ENCODE peak calls at places on chromosomes 13 and 19, in nine cellular contexts. S, I, X, P, Z, B, L, F and G are unnamed samples.

GRCh38 chr19:18120127-18120526 is 22.5 kb downstream of the MAST3 start:
- DNase-seq in S (no peak), I (no peak), X (no peak), P (no peak), Z (no peak), B (no peak), L (no peak), F (no peak), G (no peak)

GRCh38 chr13:30872685-30873443 is 33.2 kb upstream of the MEDAG start:
- DNase-seq in S (no peak), I (peak; percentile 59), X (peak; percentile 49), P (peak; percentile 39), Z (peak; percentile 81), B (no peak), L (peak; percentile 77), F (peak; percentile 97), G (no peak)

GRCh38 chr19:45477216-45477615 is 9.4 kb downstream of the FOSB start:
- DNase-seq in S (peak; percentile 41), I (no peak), X (no peak), P (no peak), Z (peak; percentile 85), B (no peak), L (no peak), F (no peak), G (no peak)

GRCh38 chr19:2495651-2496316 is 19.9 kb downstream of the GADD45B start:
- DNase-seq in S (no peak), I (peak; percentile 69), X (peak; percentile 72), P (peak; percentile 77), Z (no peak), B (no peak), L (no peak), F (no peak), G (no peak)

GRCh38 chr13:51818771-51819511 is 15.0 kb upstream of the DHRS12 start:
- DNase-seq in S (peak; percentile 28), I (peak; percentile 78), X (no peak), P (no peak), Z (no peak), B (peak; percentile 14), L (no peak), F (no peak), G (no peak)

GRCh38 chr19:46069841-46070341 is 29.1 kb upstream of the IGFL4 start:
- DNase-seq in S (no peak), I (no peak), X (no peak), P (no peak), Z (no peak), B (no peak), L (no peak), F (peak; percentile 89), G (no peak)

GRCh38 chr19:1865172-1866010 is 2.0 kb upstream of the KLF16 start:
- DNase-seq in S (no peak), I (no peak), X (peak; percentile 36), P (no peak), Z (peak; percentile 71), B (no peak), L (no peak), F (no peak), G (no peak)

GRCh38 chr13:20825476-20825875 is 51.7 kb upstream of the EEF1AKMT1 start:
- DNase-seq in S (no peak), I (no peak), X (no peak), P (no peak), Z (no peak), B (no peak), L (no peak), F (peak; percentile 18), G (no peak)

GRCh38 chr19:38650180-38650775 is 2.8 kb downstream of the ACTN4 start:
- DNase-seq in S (no peak), I (no peak), X (no peak), P (no peak), Z (no peak), B (no peak), L (no peak), F (no peak), G (no peak)

GRCh38 chr19:38650911-38651584 is 3.6 kb downstream of the ACTN4 start:
- DNase-seq in S (no peak), I (peak; percentile 73), X (no peak), P (no peak), Z (no peak), B (no peak), L (no peak), F (peak; percentile 60), G (no peak)

GRCh38 chr19:38647966-38648788 is 728 bp downstream of the ACTN4 start:
- DNase-seq in S (no peak), I (no peak), X (no peak), P (no peak), Z (no peak), B (no peak), L (no peak), F (peak; percentile 34), G (no peak)

GRCh38 chr19:38648789-38649304 is 1.4 kb downstream of the ACTN4 start:
- DNase-seq in S (no peak), I (no peak), X (no peak), P (no peak), Z (no peak), B (no peak), L (no peak), F (no peak), G (no peak)

DNA sequence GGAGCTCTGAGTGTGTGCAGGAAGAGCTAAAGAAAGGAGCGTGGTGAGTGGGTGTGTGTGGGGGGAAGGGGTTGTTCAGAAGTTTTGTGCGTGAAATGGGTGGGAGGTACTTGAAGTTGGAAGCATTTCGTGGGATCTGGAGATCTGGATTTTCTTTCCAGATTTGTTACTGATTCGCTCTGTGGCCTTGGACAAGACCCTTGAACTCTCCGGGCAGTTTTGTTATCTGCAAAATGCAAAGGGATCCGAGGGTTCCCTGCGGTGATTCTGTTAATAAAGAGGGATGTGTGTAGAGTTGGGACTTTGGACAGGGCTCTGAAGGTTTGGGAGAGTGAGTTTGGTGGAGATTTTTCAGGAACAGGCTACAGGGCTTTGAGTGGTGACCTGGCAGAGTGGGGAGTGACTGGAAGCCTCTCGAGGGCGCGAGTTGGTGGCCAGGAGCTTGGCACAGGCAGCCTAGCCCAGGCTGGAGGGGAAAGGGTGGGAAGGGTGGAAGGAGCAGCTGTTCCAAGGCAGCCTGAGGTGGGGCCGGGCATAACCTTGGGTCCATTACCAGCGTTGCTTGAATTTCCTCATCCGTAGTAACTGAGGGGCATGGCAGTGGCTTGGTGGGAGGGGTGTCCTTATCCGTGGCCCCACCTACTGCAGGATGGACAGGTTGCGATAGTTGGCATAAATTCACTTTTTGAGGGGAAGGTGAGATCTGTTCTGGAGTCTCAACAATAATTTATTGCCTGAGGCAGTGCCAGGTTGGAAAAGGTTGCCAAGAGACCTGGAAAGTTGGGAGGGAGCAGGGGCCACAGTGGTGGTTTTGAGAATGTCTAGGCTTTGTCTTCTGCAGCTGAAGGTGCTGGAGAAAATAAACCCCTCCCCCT is 2.1 kb downstream of the ACTN4 start:
- DNase-seq in S (no peak), I (peak; percentile 62), X (no peak), P (no peak), Z (no peak), B (no peak), L (no peak), F (peak; percentile 20), G (peak; percentile 88)
- H3K27ac ChIP-seq in S (no peak overlapping the region), I (peak overlapping the region; percentile 100), X (peak overlapping the region; percentile 97), P (peak overlapping the region; percentile 95), Z (peak overlapping the region; percentile 96), B (peak overlapping the region; percentile 72), L (no peak overlapping the region), F (peak overlapping the region; percentile 70), G (peak overlapping the region; percentile 100)

GRCh38 chr19:27962260-27962659 is 1250.7 kb downstream of the UQCRFS1 start:
- DNase-seq in S (no peak), I (no peak), X (no peak), P (no peak), Z (no peak), B (no peak), L (no peak), F (no peak), G (no peak)
- H3K27ac ChIP-seq in S (no peak overlapping the region), I (no peak overlapping the region), X (no peak overlapping the region), P (no peak overlapping the region), Z (no peak overlapping the region), B (no peak overlapping the region), L (no peak overlapping the region), F (no peak overlapping the region), G (no peak overlapping the region)

GRCh38 chr19:4012092-4012974 is 4.8 kb downstream of the PIAS4 start:
- DNase-seq in S (no peak), I (no peak), X (no peak), P (no peak), Z (no peak), B (no peak), L (no peak), F (no peak), G (no peak)

GRCh38 chr19:4015705-4016402 is 8.3 kb downstream of the PIAS4 start:
- DNase-seq in S (no peak), I (peak; percentile 44), X (no peak), P (no peak), Z (no peak), B (no peak), L (no peak), F (no peak), G (no peak)

GRCh38 chr19:4014541-4015491 is 7.3 kb downstream of the PIAS4 start:
- DNase-seq in S (peak; percentile 9), I (no peak), X (peak; percentile 69), P (peak; percentile 70), Z (peak; percentile 65), B (no peak), L (no peak), F (no peak), G (no peak)

GRCh38 chr19:4012975-4013634 is 5.6 kb downstream of the PIAS4 start:
- DNase-seq in S (no peak), I (no peak), X (no peak), P (no peak), Z (no peak), B (no peak), L (no peak), F (no peak), G (no peak)

DNA sequence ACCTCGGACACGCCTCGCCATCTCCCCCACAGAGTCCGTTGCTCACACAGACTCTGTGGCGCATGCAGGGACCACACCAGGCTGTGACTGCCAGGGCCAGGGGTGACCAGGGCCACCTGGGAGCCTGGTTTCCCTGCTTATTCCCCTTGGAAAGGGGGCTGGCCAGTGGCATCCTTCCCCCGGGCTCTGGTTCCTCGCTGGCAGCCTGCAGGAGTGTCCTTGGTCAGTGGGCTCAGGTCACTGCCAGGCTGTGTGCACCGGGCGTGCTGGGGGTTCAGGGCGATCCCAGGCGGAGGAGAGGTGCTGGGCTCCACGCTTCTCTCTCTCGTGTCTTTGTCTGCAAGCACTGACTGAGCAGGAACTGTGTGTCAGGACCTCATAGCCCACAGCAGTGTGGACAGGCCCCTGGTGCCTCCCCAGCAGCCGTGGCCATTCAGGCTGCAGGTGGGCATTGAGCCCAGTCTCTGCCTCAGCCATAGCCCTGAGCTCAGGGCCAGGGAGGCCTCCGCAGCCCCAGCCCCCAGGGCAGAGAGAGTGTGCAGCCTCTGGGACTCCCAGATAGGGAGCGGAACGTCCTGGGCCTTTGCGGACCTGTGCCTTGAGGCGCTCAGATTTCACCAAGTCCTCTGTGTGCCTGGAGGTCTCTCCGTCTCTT is 6.5 kb downstream of the PIAS4 start:
- DNase-seq in S (no peak), I (no peak), X (no peak), P (no peak), Z (no peak), B (peak; percentile 25), L (no peak), F (no peak), G (no peak)
- H3K27ac ChIP-seq in S (no peak overlapping the region), I (peak overlapping the region; percentile 76), X (peak overlapping the region; percentile 84), P (no peak overlapping the region), Z (no peak overlapping the region), B (peak overlapping the region; percentile 36), L (no peak overlapping the region), F (no peak overlapping the region), G (no peak overlapping the region)

DNA sequence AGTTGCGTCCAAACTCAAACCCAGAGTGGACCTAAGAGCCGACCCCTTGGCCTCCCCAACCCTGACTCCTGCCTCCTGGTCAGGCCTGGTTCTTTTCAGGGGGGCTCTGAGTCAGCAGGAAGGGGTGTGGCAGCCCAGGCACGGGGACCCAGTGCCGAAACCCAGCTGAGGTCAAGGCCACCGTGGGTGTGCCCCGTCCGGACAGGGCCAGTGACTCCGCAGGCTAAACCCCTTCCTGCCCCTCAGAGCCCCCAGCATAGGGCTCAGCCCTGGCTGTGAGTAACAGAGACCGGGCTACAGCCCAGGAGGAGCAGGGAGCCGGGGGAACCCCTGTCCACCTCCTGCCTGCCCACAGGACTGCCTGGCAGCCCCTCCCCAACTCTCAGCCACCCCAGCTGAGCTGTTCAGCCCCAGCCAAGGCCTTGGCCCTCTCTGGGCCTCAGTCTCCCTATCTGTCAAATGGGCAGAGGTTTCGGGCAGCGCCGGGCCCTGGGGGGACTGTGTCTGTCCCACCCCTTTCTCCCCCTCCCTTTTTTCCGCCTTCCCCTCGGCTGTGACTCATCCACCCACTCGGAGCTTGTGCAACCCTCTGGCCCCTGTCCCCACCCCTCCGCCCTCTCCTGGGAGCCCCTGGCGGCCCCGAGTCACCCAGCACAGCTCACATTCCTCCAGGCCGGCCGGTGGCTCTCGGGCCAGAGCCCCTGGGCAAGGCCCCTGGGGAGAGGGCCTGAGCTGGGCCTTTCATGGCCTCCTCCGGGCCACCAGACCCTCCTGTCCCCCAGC is 8.6 kb downstream of the ZBTB7A start:
- DNase-seq in S (no peak), I (peak; percentile 95), X (peak; percentile 89), P (peak; percentile 87), Z (peak; percentile 96), B (no peak), L (no peak), F (peak; percentile 64), G (peak; percentile 87)
- H3K27ac ChIP-seq in S (peak overlapping the region; percentile 81), I (peak overlapping the region; percentile 100), X (peak overlapping the region; percentile 99), P (peak overlapping the region; percentile 92), Z (peak overlapping the region; percentile 86), B (peak overlapping the region; percentile 93), L (no peak overlapping the region), F (peak overlapping the region; percentile 57), G (peak overlapping the region; percentile 90)